ENCODE peak calls at places on chromosome 15, in four cellular contexts. C, Q, O and E are unnamed samples.

GRCh38 chr15:101183226-101183925 is 68.5 kb downstream of the CHSY1 start:
- DNase-seq in C (no peak), Q (no peak), O (no peak), E (no peak)

GRCh38 chr15:56038015-56038414 is 44.6 kb upstream of the NEDD4 start:
- DNase-seq in C (no peak), Q (peak; percentile 6), O (no peak), E (no peak)

GRCh38 chr15:82742134-82742533 is 32.5 kb upstream of the AP3B2 start:
- DNase-seq in C (no peak), Q (no peak), O (no peak), E (no peak)

GRCh38 chr15:73387507-73388255 is 18.9 kb upstream of the HCN4 start:
- DNase-seq in C (no peak), Q (no peak), O (no peak), E (no peak)

GRCh38 chr15:39770748-39771689 is 11.6 kb downstream of the FSIP1 start:
- DNase-seq in C (no peak), Q (no peak), O (no peak), E (no peak)

GRCh38 chr15:91472316-91472756 is 372.3 kb downstream of the SV2B start:
- DNase-seq in C (no peak), Q (no peak), O (no peak), E (no peak)

GRCh38 chr15:78394981-78395619 is 42.9 kb upstream of the IREB2 start:
- DNase-seq in C (no peak), Q (no peak), O (no peak), E (no peak)

GRCh38 chr15:31262901-31263671 is 63.5 kb upstream of the KLF13 start:
- DNase-seq in C (peak; percentile 89), Q (no peak), O (no peak), E (no peak)

GRCh38 chr15:70406624-70407390 is 309.1 kb upstream of the TLE3 start:
- DNase-seq in C (no peak), Q (no peak), O (no peak), E (no peak)

GRCh38 chr15:45129651-45130129 is at the start of the genes DUOX1 and DUOXA1:
- DNase-seq in C (no peak), Q (no peak), O (no peak), E (peak; percentile 52)

GRCh38 chr15:59169337-59169736 is 37.3 kb upstream of the LDHAL6B start:
- DNase-seq in C (no peak), Q (no peak), O (no peak), E (no peak)

GRCh38 chr15:48782911-48783310 is 28.0 kb downstream of the CEP152 start:
- DNase-seq in C (no peak), Q (no peak), O (no peak), E (no peak)

GRCh38 chr15:82048809-82049208 is 3.0 kb upstream of the MEX3B start:
- DNase-seq in C (no peak), Q (no peak), O (no peak), E (no peak)

GRCh38 chr15:49145651-49146609 is 9.5 kb downstream of the COPS2 start:
- DNase-seq in C (peak; percentile 58), Q (no peak), O (peak; percentile 63), E (peak; percentile 60)

GRCh38 chr15:80072285-80072684 is 12.8 kb downstream of the ZFAND6 start:
- DNase-seq in C (peak; percentile 78), Q (no peak), O (peak; percentile 93), E (peak; percentile 56)

GRCh38 chr15:76588811-76589747 is 252.5 kb downstream of the ISL2 start:
- DNase-seq in C (no peak), Q (no peak), O (peak; percentile 92), E (no peak)

GRCh38 chr15:68552773-68553172 is 26.0 kb upstream of the CORO2B start:
- DNase-seq in C (no peak), Q (no peak), O (no peak), E (no peak)

GRCh38 chr15:55700876-55701275 is 42.1 kb downstream of the PRTG start:
- DNase-seq in C (peak; percentile 26), Q (no peak), O (no peak), E (no peak)

GRCh38 chr15:50166216-50166615 is 15.8 kb upstream of the SLC27A2 start:
- DNase-seq in C (no peak), Q (no peak), O (no peak), E (no peak)

GRCh38 chr15:89105147-89105546 is 16.9 kb downstream of the ABHD2 start:
- DNase-seq in C (no peak), Q (no peak), O (peak; percentile 63), E (no peak)

GRCh38 chr15:79032656-79033055 is 57.9 kb downstream of the RASGRF1 start:
- DNase-seq in C (no peak), Q (no peak), O (no peak), E (no peak)

GRCh38 chr15:90143176-90143655 is 40.9 kb upstream of the IDH2 start:
- DNase-seq in C (peak; percentile 86), Q (peak; percentile 45), O (peak; percentile 55), E (peak; percentile 91)

GRCh38 chr15:43958894-43959330 is 132.1 kb downstream of the WDR76 start:
- DNase-seq in C (no peak), Q (no peak), O (no peak), E (no peak)

GRCh38 chr15:26665950-26666921 is 106.6 kb downstream of the GABRB3 start:
- DNase-seq in C (no peak), Q (no peak), O (no peak), E (no peak)

GRCh38 chr15:91965501-91966180 is 112.1 kb downstream of the SLCO3A1 start:
- DNase-seq in C (no peak), Q (no peak), O (no peak), E (peak; percentile 77)

GRCh38 chr15:101097111-101097510 is 154.7 kb downstream of the CHSY1 start:
- DNase-seq in C (no peak), Q (no peak), O (no peak), E (no peak)

GRCh38 chr15:89171136-89172072 is 50.0 kb downstream of the RLBP1 start:
- DNase-seq in C (peak; percentile 40), Q (peak; percentile 5), O (peak; percentile 38), E (peak; percentile 80)